ENCODE peak calls at places on chromosomes 11 and 22, in nine cellular contexts. M is A549, G is GM12891, A is adrenal gland, W is ovary, Z is testis, U is Peyer's patch, V is IMR-90, K is right lobe of liver. F is an unnamed sample.

GRCh38 chr11:44236261-44236660 is 73.7 kb downstream of the ALX4 start:
- DNase-seq in M (no peak), G (no peak), A (no peak), W (no peak), Z (no peak), U (no peak), V (no peak), K (no peak), F (no peak)

GRCh38 chr22:29270475-29271271 is 2.6 kb downstream of the EWSR1 start:
- DNase-seq in M (no peak), G (no peak), A (peak), W (no peak), Z (no peak), U (no peak), V (peak), K (no peak), F (peak)

GRCh38 chr11:64644348-64645242 is 53.6 kb downstream of the SLC22A12 start:
- DNase-seq in M (peak), G (peak), A (no peak), W (no peak), Z (no peak), U (no peak), V (no peak), K (no peak), F (no peak)

GRCh38 chr11:44016129-44016528 is 31.7 kb upstream of the ACCSL start:
- DNase-seq in M (no peak), G (no peak), A (peak), W (peak), Z (peak), U (no peak), V (peak), K (no peak), F (no peak)

GRCh38 chr11:96082002-96082899 is 158.3 kb upstream of the MTMR2 start:
- DNase-seq in M (no peak), G (no peak), A (no peak), W (no peak), Z (no peak), U (no peak), V (no peak), K (no peak), F (no peak)

GRCh38 chr11:124867700-124868099 is 2.5 kb downstream of the ROBO3 start:
- DNase-seq in M (peak), G (peak), A (peak), W (no peak), Z (no peak), U (peak), V (peak), K (no peak), F (peak)

GRCh38 chr22:38107692-38108515 is 2.6 kb downstream of the BAIAP2L2 start:
- DNase-seq in M (peak), G (no peak), A (no peak), W (no peak), Z (peak), U (peak), V (no peak), K (peak), F (no peak)

GRCh38 chr11:102110761-102111010 is 439 bp downstream of the YAP1 start:
- DNase-seq in M (no peak), G (peak), A (no peak), W (peak), Z (no peak), U (no peak), V (no peak), K (no peak), F (no peak)

GRCh38 chr11:69055598-69056516 is 7.1 kb downstream of the TPCN2 start:
- DNase-seq in M (no peak), G (peak), A (peak), W (no peak), Z (no peak), U (peak), V (no peak), K (peak), F (no peak)

GRCh38 chr11:114563077-114563476 is 3.4 kb upstream of the NXPE1 start:
- DNase-seq in M (no peak), G (no peak), A (no peak), W (no peak), Z (no peak), U (no peak), V (peak), K (no peak), F (no peak)

GRCh38 chr11:80007616-80008015 is 566.8 kb upstream of the TENM4 start:
- DNase-seq in M (no peak), G (no peak), A (no peak), W (no peak), Z (no peak), U (no peak), V (no peak), K (no peak), F (no peak)

GRCh38 chr11:19959210-19959609 is 201.1 kb downstream of the DBX1 start:
- DNase-seq in M (no peak), G (no peak), A (no peak), W (no peak), Z (no peak), U (no peak), V (no peak), K (no peak), F (no peak)

GRCh38 chr22:50597097-50597496 is 3.5 kb upstream of the MAPK8IP2 start:
- DNase-seq in M (no peak), G (no peak), A (no peak), W (no peak), Z (no peak), U (no peak), V (no peak), K (no peak), F (no peak)

GRCh38 chr22:43449831-43450225 is 38.0 kb downstream of the MPPED1 start:
- DNase-seq in M (no peak), G (no peak), A (no peak), W (no peak), Z (no peak), U (no peak), V (no peak), K (no peak), F (no peak)

GRCh38 chr11:59849129-59849528 is 3.8 kb upstream of the CBLIF start:
- DNase-seq in M (no peak), G (no peak), A (no peak), W (no peak), Z (no peak), U (no peak), V (no peak), K (no peak), F (no peak)

GRCh38 chr11:90630176-90630575 is 407.3 kb upstream of the CHORDC1 start:
- DNase-seq in M (no peak), G (no peak), A (no peak), W (no peak), Z (no peak), U (no peak), V (no peak), K (no peak), F (no peak)

GRCh38 chr11:29518389-29519174 is 498.2 kb downstream of the KCNA4 start:
- DNase-seq in M (no peak), G (no peak), A (no peak), W (no peak), Z (peak), U (no peak), V (no peak), K (no peak), F (no peak)

GRCh38 chr11:79626135-79626748 is 185.4 kb upstream of the TENM4 start:
- DNase-seq in M (no peak), G (no peak), A (no peak), W (no peak), Z (no peak), U (no peak), V (peak), K (no peak), F (no peak)

GRCh38 chr11:96339704-96340554 is 3.1 kb downstream of the MAML2 start:
- DNase-seq in M (no peak), G (no peak), A (no peak), W (no peak), Z (no peak), U (no peak), V (peak), K (no peak), F (no peak)

GRCh38 chr11:1876361-1877063 is 15.2 kb downstream of the PRR33 start:
- DNase-seq in M (peak), G (peak), A (peak), W (peak), Z (peak), U (peak), V (no peak), K (peak), F (peak)

GRCh38 chr11:8056810-8057463 is 24.1 kb upstream of the TUB start:
- DNase-seq in M (no peak), G (no peak), A (peak), W (peak), Z (peak), U (no peak), V (peak), K (peak), F (no peak)

GRCh38 chr11:75776546-75776945 is 8.0 kb downstream of the DGAT2 start:
- DNase-seq in M (no peak), G (no peak), A (no peak), W (peak), Z (no peak), U (no peak), V (no peak), K (peak), F (no peak)

GRCh38 chr22:24699861-24700260 is 74.7 kb downstream of the PIWIL3 start:
- DNase-seq in M (no peak), G (no peak), A (no peak), W (no peak), Z (no peak), U (no peak), V (no peak), K (no peak), F (no peak)

GRCh38 chr11:130499828-130500227 is 51.4 kb downstream of the ADAMTS15 start:
- DNase-seq in M (no peak), G (no peak), A (no peak), W (no peak), Z (no peak), U (no peak), V (peak), K (no peak), F (no peak)

GRCh38 chr22:48167238-48167637 is 1404.8 kb downstream of the TBC1D22A start:
- DNase-seq in M (no peak), G (no peak), A (no peak), W (no peak), Z (no peak), U (no peak), V (no peak), K (no peak), F (no peak)

GRCh38 chr22:43077121-43077877 is 11.9 kb downstream of the TTLL1 start:
- DNase-seq in M (no peak), G (no peak), A (no peak), W (no peak), Z (peak), U (peak), V (no peak), K (no peak), F (no peak)

GRCh38 chr11:69914286-69915150 is 95.3 kb upstream of the FGF3 start:
- DNase-seq in M (no peak), G (no peak), A (no peak), W (no peak), Z (no peak), U (peak), V (no peak), K (peak), F (no peak)

GRCh38 chr11:18775492-18776292 is 15.9 kb downstream of the PTPN5 start:
- DNase-seq in M (peak), G (peak), A (peak), W (no peak), Z (peak), U (peak), V (peak), K (peak), F (peak)

GRCh38 chr11:124751391-124751740 is 689 bp downstream of the VSIG2 start:
- DNase-seq in M (no peak), G (no peak), A (no peak), W (no peak), Z (no peak), U (no peak), V (no peak), K (no peak), F (no peak)

GRCh38 chr11:66715346-66716085 is 13.5 kb downstream of the SPTBN2 start:
- DNase-seq in M (no peak), G (no peak), A (no peak), W (no peak), Z (no peak), U (peak), V (no peak), K (no peak), F (no peak)

GRCh38 chr11:114061053-114062049 is 1.8 kb downstream of the ZBTB16 start:
- DNase-seq in M (no peak), G (no peak), A (no peak), W (peak), Z (peak), U (peak), V (no peak), K (no peak), F (peak)

GRCh38 chr22:46295277-46295971 is 1.2 kb upstream of the GTSE1 start:
- DNase-seq in M (no peak), G (no peak), A (no peak), W (no peak), Z (no peak), U (peak), V (no peak), K (no peak), F (peak)

GRCh38 chr11:76653674-76654309 is 16.8 kb downstream of the LRRC32 start:
- DNase-seq in M (no peak), G (no peak), A (no peak), W (no peak), Z (peak), U (peak), V (peak), K (no peak), F (no peak)

GRCh38 chr11:96314326-96315050 is 28.5 kb downstream of the MAML2 start:
- DNase-seq in M (no peak), G (no peak), A (peak), W (no peak), Z (no peak), U (no peak), V (peak), K (no peak), F (no peak)

GRCh38 chr11:58525037-58525614 is 17.2 kb upstream of the OR5B21 start:
- DNase-seq in M (no peak), G (peak), A (no peak), W (no peak), Z (no peak), U (no peak), V (no peak), K (no peak), F (no peak)
- TF ChIP-seq POLR2A in M (no peak), G (peak), A (no peak), W (no peak), Z (no peak), U (no peak), V (no peak), K (no peak), F (no peak)

DNA sequence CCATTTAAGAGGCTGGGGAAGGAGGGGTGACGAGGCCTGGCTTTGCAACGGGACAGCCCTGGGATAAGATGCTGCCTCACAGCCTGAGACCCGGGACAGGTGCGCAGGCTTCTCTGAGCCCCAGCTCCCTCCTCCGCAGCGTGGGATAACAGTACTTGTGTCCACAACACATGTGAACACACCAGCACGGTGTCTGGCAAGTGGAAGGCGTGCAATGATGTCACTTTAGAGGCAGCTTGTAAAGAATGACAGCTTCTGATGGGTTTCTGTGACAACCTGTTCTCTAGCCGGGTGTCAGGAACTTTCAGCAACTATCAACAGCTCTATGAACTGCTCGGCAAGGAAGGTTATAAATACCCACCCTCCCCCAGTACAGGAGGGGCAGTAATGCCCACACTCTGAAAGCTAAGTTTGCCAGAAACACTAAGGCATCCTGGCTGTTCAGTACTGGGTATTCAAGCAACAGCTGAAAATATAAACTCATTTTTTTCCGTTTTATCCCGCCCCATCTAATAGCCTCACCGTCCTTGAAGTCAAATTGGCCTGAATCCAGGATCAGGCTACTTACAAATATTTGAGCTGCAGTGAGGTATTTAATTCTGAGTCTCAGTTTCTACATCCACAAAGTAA is 59.7 kb downstream of the MYH9 start:
- DNase-seq in M (no peak), G (no peak), A (peak), W (no peak), Z (no peak), U (no peak), V (peak), K (no peak), F (peak)
- TF ChIP-seq POLR2A in M (no peak), G (no peak), A (no peak), W (no peak), Z (no peak), U (no peak), V (peak), K (no peak), F (no peak)

DNA sequence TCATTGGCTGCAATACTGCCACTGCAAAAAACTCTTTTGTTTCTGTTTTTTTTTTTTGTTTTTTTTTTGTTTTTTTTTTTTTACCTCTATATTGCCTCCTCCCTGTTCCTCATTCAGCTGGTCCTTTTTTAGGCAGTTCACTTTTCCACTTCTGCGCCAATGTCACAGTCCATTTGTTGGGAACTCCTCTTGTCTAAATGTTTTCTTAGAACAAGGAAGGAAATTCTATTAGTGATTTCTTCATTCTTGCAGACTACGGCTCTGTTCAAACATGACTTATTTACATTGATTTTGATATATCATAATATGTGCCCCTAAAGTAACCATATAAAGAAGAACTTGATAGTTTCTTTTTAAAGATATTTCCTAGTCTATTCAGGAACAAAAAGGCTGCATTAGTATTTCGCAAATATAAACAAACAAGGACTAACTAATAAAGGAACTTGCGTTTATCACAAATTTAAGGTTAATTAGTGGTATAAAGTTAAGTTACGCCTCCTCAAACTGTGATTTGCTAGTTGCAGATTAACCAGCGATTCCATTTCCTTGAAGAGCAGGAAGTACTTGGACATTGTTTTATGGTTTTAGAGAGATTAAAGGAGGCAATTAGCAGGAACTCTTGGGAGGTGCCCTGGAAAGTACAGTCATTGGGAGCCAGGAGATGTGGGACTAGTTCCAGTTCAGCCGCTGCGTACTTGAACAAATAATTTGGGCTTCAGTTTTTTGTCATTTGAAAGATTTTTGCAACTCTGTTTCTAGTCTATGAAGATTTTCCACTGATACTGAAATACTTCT is 3.1 kb downstream of the FAM118B start:
- DNase-seq in M (no peak), G (no peak), A (no peak), W (no peak), Z (peak), U (no peak), V (no peak), K (no peak), F (no peak)
- TF ChIP-seq POLR2A in M (no peak), G (no peak), A (no peak), W (no peak), Z (no peak), U (no peak), V (no peak), K (no peak), F (no peak)

DNA sequence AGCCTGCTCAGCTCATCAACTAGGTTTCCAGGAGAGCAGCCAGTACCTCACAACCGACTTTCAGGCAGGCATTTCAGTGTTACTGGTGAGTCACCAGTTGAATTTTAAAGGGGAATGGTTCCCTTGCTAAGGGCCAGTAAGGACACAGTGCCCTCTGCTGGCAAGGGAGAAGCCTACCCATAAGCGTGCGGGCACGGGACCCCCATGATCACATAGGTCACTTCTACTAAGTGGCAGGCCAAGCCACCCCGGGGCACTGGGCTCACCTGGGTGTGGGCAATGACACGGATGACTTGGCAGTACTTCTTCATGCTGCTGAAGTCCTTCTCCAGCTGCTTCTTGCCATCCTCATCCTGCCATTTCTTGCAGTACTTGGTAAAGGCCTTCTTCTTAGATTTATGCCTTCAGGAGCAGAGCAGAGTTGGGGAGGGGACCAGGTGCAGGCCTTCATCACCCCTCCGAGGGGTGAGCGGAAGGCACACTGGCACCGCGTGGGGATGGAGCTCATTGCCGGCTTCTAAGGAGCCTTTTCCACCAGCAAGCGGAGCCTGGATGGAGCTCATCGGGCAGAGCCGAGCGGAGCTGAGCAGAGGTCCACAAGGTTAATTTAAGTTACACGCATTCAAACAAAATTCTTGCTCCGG is 2.9 kb downstream of the RPL3 start:
- DNase-seq in M (no peak), G (no peak), A (peak), W (peak), Z (peak), U (peak), V (peak), K (peak), F (peak)
- TF ChIP-seq POLR2A in M (no peak), G (peak), A (no peak), W (peak), Z (no peak), U (no peak), V (peak), K (no peak), F (no peak)

GRCh38 chr11:71453021-71453910 is at the start of gene NADSYN1:
- DNase-seq in M (peak), G (peak), A (peak), W (peak), Z (peak), U (peak), V (peak), K (peak), F (peak)
- TF ChIP-seq POLR2A in M (peak), G (peak), A (no peak), W (peak), Z (no peak), U (peak), V (peak), K (peak), F (peak)

F was measured in erythroblast.